ENCODE peak calls at places on chromosomes 13 and 19, in seven cellular contexts. One of them, this sample, is unnamed.

GRCh38 chr19:35000647-35001501 is 751 bp downstream of the GRAMD1A start:
- DNase-seq in T follicular helper cell: peak; percentile 56
- DNase-seq in activated CD8-positive, alpha-beta memory T cell treated with anti-CD3 and anti-CD28 coated beads for 1 hour: peak; percentile 42
- DNase-seq in SW480: peak; percentile 75
- DNase-seq in stimulated activated CD8-positive, alpha-beta memory T cell treated with anti-CD3 and anti-CD28 coated beads, Interleukin-12 subunit alpha, Interleukin-12 subunit beta, amount 100 ng/mL, for 4 hours: peak; percentile 37
- DNase-seq in CD8-positive, alpha-beta memory T cell: peak; percentile 76
- DNase-seq in dermis blood vessel endothelial cell: peak; percentile 56
- DNase-seq in this sample: peak; percentile 46

GRCh38 chr13:43797869-43798268 is 11.1 kb upstream of the ENOX1 start:
- DNase-seq in T follicular helper cell: no peak
- DNase-seq in stimulated activated CD8-positive, alpha-beta memory T cell treated with anti-CD3 and anti-CD28 coated beads, Interleukin-12 subunit alpha, Interleukin-12 subunit beta, amount 100 ng/mL, for 4 hours: no peak
- DNase-seq in CD8-positive, alpha-beta memory T cell: no peak
- DNase-seq in activated CD8-positive, alpha-beta memory T cell treated with anti-CD3 and anti-CD28 coated beads for 1 hour: no peak
- DNase-seq in dermis blood vessel endothelial cell: no peak
- DNase-seq in SW480: no peak
- DNase-seq in this sample: no peak

GRCh38 chr13:93861818-93862217 is 617.7 kb downstream of the DCT start:
- DNase-seq in CD8-positive, alpha-beta memory T cell: no peak
- DNase-seq in dermis blood vessel endothelial cell: no peak
- DNase-seq in T follicular helper cell: no peak
- DNase-seq in activated CD8-positive, alpha-beta memory T cell treated with anti-CD3 and anti-CD28 coated beads for 1 hour: no peak
- DNase-seq in stimulated activated CD8-positive, alpha-beta memory T cell treated with anti-CD3 and anti-CD28 coated beads, Interleukin-12 subunit alpha, Interleukin-12 subunit beta, amount 100 ng/mL, for 4 hours: no peak
- DNase-seq in SW480: no peak
- DNase-seq in this sample: peak; percentile 36

GRCh38 chr13:99895999-99896695 is 75.4 kb downstream of the ZIC5 start:
- DNase-seq in CD8-positive, alpha-beta memory T cell: peak; percentile 11
- DNase-seq in dermis blood vessel endothelial cell: no peak
- DNase-seq in activated CD8-positive, alpha-beta memory T cell treated with anti-CD3 and anti-CD28 coated beads for 1 hour: no peak
- DNase-seq in stimulated activated CD8-positive, alpha-beta memory T cell treated with anti-CD3 and anti-CD28 coated beads, Interleukin-12 subunit alpha, Interleukin-12 subunit beta, amount 100 ng/mL, for 4 hours: no peak
- DNase-seq in T follicular helper cell: no peak
- DNase-seq in SW480: no peak
- DNase-seq in this sample: no peak

GRCh38 chr13:99045396-99045795 is 67.5 kb upstream of the DOCK9 start:
- DNase-seq in activated CD8-positive, alpha-beta memory T cell treated with anti-CD3 and anti-CD28 coated beads for 1 hour: no peak
- DNase-seq in SW480: no peak
- DNase-seq in T follicular helper cell: no peak
- DNase-seq in CD8-positive, alpha-beta memory T cell: no peak
- DNase-seq in stimulated activated CD8-positive, alpha-beta memory T cell treated with anti-CD3 and anti-CD28 coated beads, Interleukin-12 subunit alpha, Interleukin-12 subunit beta, amount 100 ng/mL, for 4 hours: no peak
- DNase-seq in dermis blood vessel endothelial cell: no peak
- DNase-seq in this sample: no peak

GRCh38 chr19:5243878-5244277 is 96.7 kb downstream of the PTPRS start:
- DNase-seq in CD8-positive, alpha-beta memory T cell: no peak
- DNase-seq in activated CD8-positive, alpha-beta memory T cell treated with anti-CD3 and anti-CD28 coated beads for 1 hour: no peak
- DNase-seq in SW480: no peak
- DNase-seq in dermis blood vessel endothelial cell: no peak
- DNase-seq in stimulated activated CD8-positive, alpha-beta memory T cell treated with anti-CD3 and anti-CD28 coated beads, Interleukin-12 subunit alpha, Interleukin-12 subunit beta, amount 100 ng/mL, for 4 hours: no peak
- DNase-seq in T follicular helper cell: no peak
- DNase-seq in this sample: no peak

GRCh38 chr13:71949441-71949840 is 82.4 kb upstream of the DACH1 start:
- DNase-seq in activated CD8-positive, alpha-beta memory T cell treated with anti-CD3 and anti-CD28 coated beads for 1 hour: no peak
- DNase-seq in dermis blood vessel endothelial cell: no peak
- DNase-seq in stimulated activated CD8-positive, alpha-beta memory T cell treated with anti-CD3 and anti-CD28 coated beads, Interleukin-12 subunit alpha, Interleukin-12 subunit beta, amount 100 ng/mL, for 4 hours: no peak
- DNase-seq in SW480: no peak
- DNase-seq in T follicular helper cell: no peak
- DNase-seq in CD8-positive, alpha-beta memory T cell: no peak
- DNase-seq in this sample: no peak

GRCh38 chr13:46672338-46673090 is 119.5 kb downstream of the LRCH1 start:
- DNase-seq in SW480: no peak
- DNase-seq in dermis blood vessel endothelial cell: no peak
- DNase-seq in stimulated activated CD8-positive, alpha-beta memory T cell treated with anti-CD3 and anti-CD28 coated beads, Interleukin-12 subunit alpha, Interleukin-12 subunit beta, amount 100 ng/mL, for 4 hours: no peak
- DNase-seq in CD8-positive, alpha-beta memory T cell: no peak
- DNase-seq in T follicular helper cell: no peak
- DNase-seq in activated CD8-positive, alpha-beta memory T cell treated with anti-CD3 and anti-CD28 coated beads for 1 hour: no peak
- DNase-seq in this sample: no peak

GRCh38 chr19:43880483-43880882 is 53.4 kb downstream of the ZNF283 start:
- DNase-seq in SW480: no peak
- DNase-seq in activated CD8-positive, alpha-beta memory T cell treated with anti-CD3 and anti-CD28 coated beads for 1 hour: no peak
- DNase-seq in dermis blood vessel endothelial cell: no peak
- DNase-seq in stimulated activated CD8-positive, alpha-beta memory T cell treated with anti-CD3 and anti-CD28 coated beads, Interleukin-12 subunit alpha, Interleukin-12 subunit beta, amount 100 ng/mL, for 4 hours: no peak
- DNase-seq in T follicular helper cell: no peak
- DNase-seq in CD8-positive, alpha-beta memory T cell: no peak
- DNase-seq in this sample: no peak

GRCh38 chr19:7382694-7383093 is 34.0 kb downstream of the ARHGEF18 start:
- DNase-seq in dermis blood vessel endothelial cell: no peak
- DNase-seq in stimulated activated CD8-positive, alpha-beta memory T cell treated with anti-CD3 and anti-CD28 coated beads, Interleukin-12 subunit alpha, Interleukin-12 subunit beta, amount 100 ng/mL, for 4 hours: no peak
- DNase-seq in T follicular helper cell: no peak
- DNase-seq in CD8-positive, alpha-beta memory T cell: no peak
- DNase-seq in activated CD8-positive, alpha-beta memory T cell treated with anti-CD3 and anti-CD28 coated beads for 1 hour: no peak
- DNase-seq in SW480: no peak
- DNase-seq in this sample: no peak

GRCh38 chr13:113612626-113613025 is 28.1 kb downstream of the TFDP1 start:
- DNase-seq in T follicular helper cell: no peak
- DNase-seq in activated CD8-positive, alpha-beta memory T cell treated with anti-CD3 and anti-CD28 coated beads for 1 hour: no peak
- DNase-seq in dermis blood vessel endothelial cell: no peak
- DNase-seq in CD8-positive, alpha-beta memory T cell: no peak
- DNase-seq in SW480: no peak
- DNase-seq in stimulated activated CD8-positive, alpha-beta memory T cell treated with anti-CD3 and anti-CD28 coated beads, Interleukin-12 subunit alpha, Interleukin-12 subunit beta, amount 100 ng/mL, for 4 hours: no peak
- DNase-seq in this sample: no peak

GRCh38 chr19:2720777-2721569 is at the start of gene DIRAS1:
- DNase-seq in SW480: no peak
- DNase-seq in dermis blood vessel endothelial cell: no peak
- DNase-seq in CD8-positive, alpha-beta memory T cell: no peak
- DNase-seq in stimulated activated CD8-positive, alpha-beta memory T cell treated with anti-CD3 and anti-CD28 coated beads, Interleukin-12 subunit alpha, Interleukin-12 subunit beta, amount 100 ng/mL, for 4 hours: no peak
- DNase-seq in T follicular helper cell: no peak
- DNase-seq in activated CD8-positive, alpha-beta memory T cell treated with anti-CD3 and anti-CD28 coated beads for 1 hour: no peak
- DNase-seq in this sample: no peak

GRCh38 chr19:19232231-19232630 is 20.5 kb downstream of the NCAN start:
- DNase-seq in CD8-positive, alpha-beta memory T cell: no peak
- DNase-seq in SW480: no peak
- DNase-seq in activated CD8-positive, alpha-beta memory T cell treated with anti-CD3 and anti-CD28 coated beads for 1 hour: no peak
- DNase-seq in stimulated activated CD8-positive, alpha-beta memory T cell treated with anti-CD3 and anti-CD28 coated beads, Interleukin-12 subunit alpha, Interleukin-12 subunit beta, amount 100 ng/mL, for 4 hours: no peak
- DNase-seq in T follicular helper cell: no peak
- DNase-seq in dermis blood vessel endothelial cell: no peak
- DNase-seq in this sample: no peak

GRCh38 chr13:106011600-106011999 is 523.9 kb downstream of the EFNB2 start:
- DNase-seq in SW480: no peak
- DNase-seq in stimulated activated CD8-positive, alpha-beta memory T cell treated with anti-CD3 and anti-CD28 coated beads, Interleukin-12 subunit alpha, Interleukin-12 subunit beta, amount 100 ng/mL, for 4 hours: no peak
- DNase-seq in T follicular helper cell: no peak
- DNase-seq in activated CD8-positive, alpha-beta memory T cell treated with anti-CD3 and anti-CD28 coated beads for 1 hour: no peak
- DNase-seq in dermis blood vessel endothelial cell: no peak
- DNase-seq in CD8-positive, alpha-beta memory T cell: no peak
- DNase-seq in this sample: no peak

GRCh38 chr19:54133312-54133956 is 4.1 kb upstream of the CNOT3 start:
- DNase-seq in SW480: no peak
- DNase-seq in activated CD8-positive, alpha-beta memory T cell treated with anti-CD3 and anti-CD28 coated beads for 1 hour: no peak
- DNase-seq in T follicular helper cell: no peak
- DNase-seq in dermis blood vessel endothelial cell: peak; percentile 63
- DNase-seq in CD8-positive, alpha-beta memory T cell: no peak
- DNase-seq in stimulated activated CD8-positive, alpha-beta memory T cell treated with anti-CD3 and anti-CD28 coated beads, Interleukin-12 subunit alpha, Interleukin-12 subunit beta, amount 100 ng/mL, for 4 hours: no peak
- DNase-seq in this sample: no peak

GRCh38 chr13:21895769-21896168 is 224.9 kb downstream of the FGF9 start:
- DNase-seq in stimulated activated CD8-positive, alpha-beta memory T cell treated with anti-CD3 and anti-CD28 coated beads, Interleukin-12 subunit alpha, Interleukin-12 subunit beta, amount 100 ng/mL, for 4 hours: no peak
- DNase-seq in dermis blood vessel endothelial cell: no peak
- DNase-seq in CD8-positive, alpha-beta memory T cell: no peak
- DNase-seq in activated CD8-positive, alpha-beta memory T cell treated with anti-CD3 and anti-CD28 coated beads for 1 hour: no peak
- DNase-seq in SW480: no peak
- DNase-seq in T follicular helper cell: no peak
- DNase-seq in this sample: no peak

GRCh38 chr13:61410669-61411297 is 4.9 kb downstream of the PCDH20 start:
- DNase-seq in T follicular helper cell: no peak
- DNase-seq in stimulated activated CD8-positive, alpha-beta memory T cell treated with anti-CD3 and anti-CD28 coated beads, Interleukin-12 subunit alpha, Interleukin-12 subunit beta, amount 100 ng/mL, for 4 hours: no peak
- DNase-seq in SW480: peak; percentile 38
- DNase-seq in CD8-positive, alpha-beta memory T cell: no peak
- DNase-seq in dermis blood vessel endothelial cell: peak; percentile 40
- DNase-seq in activated CD8-positive, alpha-beta memory T cell treated with anti-CD3 and anti-CD28 coated beads for 1 hour: no peak
- DNase-seq in this sample: peak; percentile 25

GRCh38 chr13:21060063-21060826 is 1.1 kb downstream of the LATS2 start:
- DNase-seq in dermis blood vessel endothelial cell: peak; percentile 53
- DNase-seq in stimulated activated CD8-positive, alpha-beta memory T cell treated with anti-CD3 and anti-CD28 coated beads, Interleukin-12 subunit alpha, Interleukin-12 subunit beta, amount 100 ng/mL, for 4 hours: no peak
- DNase-seq in T follicular helper cell: no peak
- DNase-seq in CD8-positive, alpha-beta memory T cell: no peak
- DNase-seq in SW480: peak; percentile 57
- DNase-seq in activated CD8-positive, alpha-beta memory T cell treated with anti-CD3 and anti-CD28 coated beads for 1 hour: no peak
- DNase-seq in this sample: peak; percentile 32

GRCh38 chr13:33497146-33497845 is 211.7 kb upstream of the STARD13 start:
- DNase-seq in dermis blood vessel endothelial cell: peak; percentile 72
- DNase-seq in CD8-positive, alpha-beta memory T cell: no peak
- DNase-seq in activated CD8-positive, alpha-beta memory T cell treated with anti-CD3 and anti-CD28 coated beads for 1 hour: no peak
- DNase-seq in stimulated activated CD8-positive, alpha-beta memory T cell treated with anti-CD3 and anti-CD28 coated beads, Interleukin-12 subunit alpha, Interleukin-12 subunit beta, amount 100 ng/mL, for 4 hours: no peak
- DNase-seq in SW480: no peak
- DNase-seq in T follicular helper cell: no peak
- DNase-seq in this sample: peak; percentile 48